ENCODE peak calls at places on chromosomes 4 and X, in eight cellular contexts. One of them, this sample, is unnamed.

GRCh38 chr4:53863163-53863562 is 201.2 kb downstream of the CHIC2 start:
- DNase-seq in AG09309: no peak
- DNase-seq in psoas muscle: peak
- DNase-seq in right lobe of liver: no peak
- DNase-seq in upper lobe of right lung: no peak
- DNase-seq in PC-3: no peak
- DNase-seq in astrocyte of the spinal cord: peak
- DNase-seq in esophagus muscularis mucosa: no peak
- DNase-seq in this sample: peak

GRCh38 chr4:43244688-43245382 is 352.3 kb downstream of the GRXCR1 start:
- DNase-seq in AG09309: no peak
- DNase-seq in astrocyte of the spinal cord: no peak
- DNase-seq in PC-3: no peak
- DNase-seq in psoas muscle: no peak
- DNase-seq in esophagus muscularis mucosa: no peak
- DNase-seq in upper lobe of right lung: no peak
- DNase-seq in right lobe of liver: no peak
- DNase-seq in this sample: no peak

GRCh38 chrX:31449975-31450374 is 378.1 kb upstream of the FTHL17 start:
- DNase-seq in esophagus muscularis mucosa: no peak
- DNase-seq in astrocyte of the spinal cord: no peak
- DNase-seq in upper lobe of right lung: no peak
- DNase-seq in PC-3: no peak
- DNase-seq in AG09309: peak
- DNase-seq in right lobe of liver: no peak
- DNase-seq in psoas muscle: no peak
- DNase-seq in this sample: peak

GRCh38 chrX:53682885-53683555 is 3.5 kb downstream of the HUWE1 start:
- DNase-seq in AG09309: no peak
- DNase-seq in upper lobe of right lung: no peak
- DNase-seq in psoas muscle: peak
- DNase-seq in esophagus muscularis mucosa: no peak
- DNase-seq in right lobe of liver: no peak
- DNase-seq in astrocyte of the spinal cord: peak
- DNase-seq in PC-3: peak
- DNase-seq in this sample: peak

GRCh38 chr4:81664079-81664478 is 192.4 kb upstream of the RASGEF1B start:
- DNase-seq in PC-3: peak
- DNase-seq in psoas muscle: no peak
- DNase-seq in AG09309: no peak
- DNase-seq in esophagus muscularis mucosa: no peak
- DNase-seq in astrocyte of the spinal cord: no peak
- DNase-seq in upper lobe of right lung: no peak
- DNase-seq in right lobe of liver: no peak
- DNase-seq in this sample: no peak

GRCh38 chr4:157075811-157076577 is at the start of gene GLRB:
- DNase-seq in AG09309: no peak
- DNase-seq in PC-3: peak
- DNase-seq in right lobe of liver: peak
- DNase-seq in upper lobe of right lung: peak
- DNase-seq in psoas muscle: peak
- DNase-seq in esophagus muscularis mucosa: no peak
- DNase-seq in astrocyte of the spinal cord: no peak
- DNase-seq in this sample: no peak

GRCh38 chr4:81684357-81684756 is 212.7 kb upstream of the RASGEF1B start:
- DNase-seq in upper lobe of right lung: no peak
- DNase-seq in esophagus muscularis mucosa: no peak
- DNase-seq in AG09309: no peak
- DNase-seq in PC-3: no peak
- DNase-seq in psoas muscle: no peak
- DNase-seq in astrocyte of the spinal cord: no peak
- DNase-seq in right lobe of liver: peak
- DNase-seq in this sample: no peak

GRCh38 chrX:64152857-64153256 is 52.7 kb downstream of the AMER1 start:
- DNase-seq in PC-3: no peak
- DNase-seq in upper lobe of right lung: no peak
- DNase-seq in AG09309: no peak
- DNase-seq in psoas muscle: no peak
- DNase-seq in astrocyte of the spinal cord: no peak
- DNase-seq in right lobe of liver: no peak
- DNase-seq in esophagus muscularis mucosa: no peak
- DNase-seq in this sample: no peak

GRCh38 chrX:150084474-150085229 is 146.4 kb upstream of the EOLA2 start:
- DNase-seq in right lobe of liver: no peak
- DNase-seq in upper lobe of right lung: no peak
- DNase-seq in AG09309: peak
- DNase-seq in esophagus muscularis mucosa: peak
- DNase-seq in PC-3: peak
- DNase-seq in astrocyte of the spinal cord: peak
- DNase-seq in psoas muscle: no peak
- DNase-seq in this sample: peak

GRCh38 chr4:71992571-71992970 is 39.2 kb upstream of the NPFFR2 start:
- DNase-seq in PC-3: no peak
- DNase-seq in astrocyte of the spinal cord: peak
- DNase-seq in right lobe of liver: no peak
- DNase-seq in psoas muscle: no peak
- DNase-seq in esophagus muscularis mucosa: no peak
- DNase-seq in upper lobe of right lung: no peak
- DNase-seq in AG09309: no peak
- DNase-seq in this sample: peak

GRCh38 chrX:23610491-23610890 is 56.8 kb upstream of the PRDX4 start:
- DNase-seq in PC-3: peak
- DNase-seq in upper lobe of right lung: no peak
- DNase-seq in astrocyte of the spinal cord: no peak
- DNase-seq in right lobe of liver: no peak
- DNase-seq in AG09309: no peak
- DNase-seq in psoas muscle: no peak
- DNase-seq in esophagus muscularis mucosa: no peak
- DNase-seq in this sample: peak

GRCh38 chr4:16083217-16084191 is at the start of gene PROM1:
- DNase-seq in AG09309: no peak
- DNase-seq in PC-3: no peak
- DNase-seq in right lobe of liver: no peak
- DNase-seq in esophagus muscularis mucosa: peak
- DNase-seq in psoas muscle: no peak
- DNase-seq in upper lobe of right lung: peak
- DNase-seq in astrocyte of the spinal cord: no peak
- DNase-seq in this sample: no peak

GRCh38 chrX:70264784-70265183 is 3.4 kb upstream of the ARR3 start:
- DNase-seq in upper lobe of right lung: no peak
- DNase-seq in psoas muscle: no peak
- DNase-seq in PC-3: no peak
- DNase-seq in right lobe of liver: no peak
- DNase-seq in esophagus muscularis mucosa: no peak
- DNase-seq in astrocyte of the spinal cord: no peak
- DNase-seq in AG09309: no peak
- DNase-seq in this sample: peak

GRCh38 chr4:6773616-6774540 is 8.6 kb upstream of the KIAA0232 start:
- DNase-seq in psoas muscle: no peak
- DNase-seq in astrocyte of the spinal cord: no peak
- DNase-seq in right lobe of liver: no peak
- DNase-seq in PC-3: no peak
- DNase-seq in esophagus muscularis mucosa: no peak
- DNase-seq in AG09309: no peak
- DNase-seq in upper lobe of right lung: no peak
- DNase-seq in this sample: no peak

GRCh38 chr4:55393461-55394320 is 2.1 kb upstream of the TMEM165 start:
- DNase-seq in AG09309: no peak
- DNase-seq in right lobe of liver: no peak
- DNase-seq in esophagus muscularis mucosa: no peak
- DNase-seq in astrocyte of the spinal cord: no peak
- DNase-seq in psoas muscle: no peak
- DNase-seq in upper lobe of right lung: no peak
- DNase-seq in PC-3: peak
- DNase-seq in this sample: peak

GRCh38 chrX:34656842-34657780 is at the start of gene TMEM47:
- DNase-seq in upper lobe of right lung: peak
- DNase-seq in psoas muscle: peak
- DNase-seq in PC-3: peak
- DNase-seq in AG09309: peak
- DNase-seq in esophagus muscularis mucosa: no peak
- DNase-seq in right lobe of liver: peak
- DNase-seq in astrocyte of the spinal cord: peak
- DNase-seq in this sample: peak

GRCh38 chrX:140040397-140040796 is 75.1 kb upstream of the CXorf66 start:
- DNase-seq in AG09309: no peak
- DNase-seq in esophagus muscularis mucosa: no peak
- DNase-seq in astrocyte of the spinal cord: peak
- DNase-seq in psoas muscle: no peak
- DNase-seq in right lobe of liver: no peak
- DNase-seq in upper lobe of right lung: no peak
- DNase-seq in PC-3: peak
- DNase-seq in this sample: no peak

GRCh38 chrX:140034916-140035315 is 69.6 kb upstream of the CXorf66 start:
- DNase-seq in esophagus muscularis mucosa: no peak
- DNase-seq in AG09309: no peak
- DNase-seq in psoas muscle: no peak
- DNase-seq in astrocyte of the spinal cord: peak
- DNase-seq in PC-3: peak
- DNase-seq in right lobe of liver: no peak
- DNase-seq in upper lobe of right lung: no peak
- DNase-seq in this sample: no peak

DNA sequence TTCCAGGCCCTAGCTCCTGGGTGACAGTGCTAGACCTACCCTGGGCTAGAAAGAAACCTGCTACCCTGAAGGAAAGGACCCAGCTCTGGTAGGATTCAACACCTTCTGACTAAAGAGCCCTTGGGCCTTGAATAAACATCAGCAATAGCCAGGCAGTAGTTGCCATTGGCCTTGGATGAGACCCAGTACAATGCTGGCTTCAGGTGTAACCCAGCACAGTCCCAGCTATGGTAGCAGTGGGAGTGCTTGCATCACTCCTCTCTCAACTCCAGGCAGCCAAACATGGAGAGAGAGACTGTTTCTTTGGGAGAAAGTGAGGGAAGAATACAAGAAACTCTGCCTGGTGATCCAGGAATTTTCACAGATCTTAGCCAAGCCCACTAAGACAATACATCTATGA is 73.5 kb upstream of the CXorf66 start:
- DNase-seq in PC-3: no peak
- DNase-seq in esophagus muscularis mucosa: no peak
- DNase-seq in astrocyte of the spinal cord: no peak
- DNase-seq in psoas muscle: no peak
- DNase-seq in AG09309: no peak
- DNase-seq in right lobe of liver: no peak
- DNase-seq in upper lobe of right lung: no peak
- DNase-seq in this sample: no peak
- TF ChIP-seq CTCF in PC-3: no peak
- TF ChIP-seq CTCF in esophagus muscularis mucosa: no peak
- TF ChIP-seq CTCF in astrocyte of the spinal cord: no peak
- TF ChIP-seq CTCF in psoas muscle: no peak
- TF ChIP-seq CTCF in AG09309: no peak
- TF ChIP-seq CTCF in right lobe of liver: no peak
- TF ChIP-seq CTCF in upper lobe of right lung: no peak
- TF ChIP-seq CTCF in this sample: no peak

GRCh38 chr4:23991444-23991843 is 101.6 kb upstream of the PPARGC1A start:
- DNase-seq in AG09309: no peak
- DNase-seq in upper lobe of right lung: no peak
- DNase-seq in psoas muscle: no peak
- DNase-seq in PC-3: no peak
- DNase-seq in esophagus muscularis mucosa: no peak
- DNase-seq in astrocyte of the spinal cord: no peak
- DNase-seq in right lobe of liver: no peak
- DNase-seq in this sample: no peak
- H3K4me3 ChIP-seq in AG09309: no peak
- H3K4me3 ChIP-seq in upper lobe of right lung: no peak
- H3K4me3 ChIP-seq in psoas muscle: no peak
- H3K4me3 ChIP-seq in PC-3: no peak
- H3K4me3 ChIP-seq in esophagus muscularis mucosa: no peak
- H3K4me3 ChIP-seq in astrocyte of the spinal cord: no peak
- H3K4me3 ChIP-seq in right lobe of liver: no peak
- H3K4me3 ChIP-seq in this sample: no peak

DNA sequence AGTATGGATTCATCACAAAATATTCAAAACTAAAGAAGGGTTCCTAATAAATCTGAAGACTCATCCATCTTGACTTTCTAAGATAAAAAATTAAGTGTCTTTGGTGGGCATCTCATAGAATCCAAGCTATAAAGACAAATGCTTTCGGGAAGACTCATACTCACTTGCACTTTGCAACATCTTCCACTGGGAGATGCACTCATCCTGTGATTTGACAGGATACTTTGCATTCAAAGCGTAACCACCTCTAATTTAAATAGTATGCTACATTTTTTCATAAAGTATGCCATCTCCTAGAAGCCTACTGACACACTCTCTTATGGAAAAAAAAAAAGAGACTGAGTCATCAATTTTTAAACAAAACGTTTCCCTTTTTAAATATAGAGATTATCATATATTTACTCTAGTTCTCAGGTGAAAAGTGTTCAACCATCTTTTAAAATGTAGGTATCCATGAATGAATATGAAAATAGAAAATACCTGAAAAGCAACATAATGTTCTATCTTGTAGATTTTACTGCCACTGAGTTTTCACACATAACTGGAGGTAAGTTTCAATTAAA is 119.6 kb downstream of the KLHL13 start:
- DNase-seq in AG09309: no peak
- DNase-seq in esophagus muscularis mucosa: no peak
- DNase-seq in psoas muscle: no peak
- DNase-seq in upper lobe of right lung: no peak
- DNase-seq in right lobe of liver: no peak
- DNase-seq in astrocyte of the spinal cord: no peak
- DNase-seq in PC-3: peak
- DNase-seq in this sample: peak
- TF ChIP-seq CTCF in AG09309: no peak
- TF ChIP-seq CTCF in esophagus muscularis mucosa: peak
- TF ChIP-seq CTCF in psoas muscle: peak
- TF ChIP-seq CTCF in upper lobe of right lung: no peak
- TF ChIP-seq CTCF in right lobe of liver: peak
- TF ChIP-seq CTCF in astrocyte of the spinal cord: peak
- TF ChIP-seq CTCF in PC-3: peak
- TF ChIP-seq CTCF in this sample: peak

GRCh38 chr4:187602339-187603092 is 393.1 kb upstream of the ZFP42 start:
- DNase-seq in right lobe of liver: no peak
- DNase-seq in astrocyte of the spinal cord: peak
- DNase-seq in psoas muscle: no peak
- DNase-seq in upper lobe of right lung: no peak
- DNase-seq in AG09309: no peak
- DNase-seq in esophagus muscularis mucosa: no peak
- DNase-seq in PC-3: peak
- DNase-seq in this sample: peak
- H3K4me3 ChIP-seq in right lobe of liver: no peak
- H3K4me3 ChIP-seq in astrocyte of the spinal cord: no peak
- H3K4me3 ChIP-seq in psoas muscle: no peak
- H3K4me3 ChIP-seq in upper lobe of right lung: no peak
- H3K4me3 ChIP-seq in AG09309: no peak
- H3K4me3 ChIP-seq in esophagus muscularis mucosa: no peak
- H3K4me3 ChIP-seq in PC-3: peak
- H3K4me3 ChIP-seq in this sample: no peak